ENCODE peak calls at places on chromosomes 2 and 18, in seven cellular contexts. M is H1; D is RPMI8226; G is activated T-cell treated with anti-CD3 and anti-CD28 coated beads, Interleukin-2, amount 50 U/mL, for 72 hours; R is spleen; O is NB4; A is HEK293T. K is an unnamed sample.

GRCh38 chr2:189350515-189351209 is 90.6 kb upstream of the WDR75 start:
- DNase-seq in M (no peak), D (no peak), G (no peak), R (no peak), O (no peak), A (no peak), K (peak)

GRCh38 chr18:26456070-26456491 is 92.3 kb downstream of the KCTD1 start:
- DNase-seq in M (no peak), D (peak), G (no peak), R (no peak), O (no peak), A (no peak), K (no peak)

GRCh38 chr2:149050188-149050587 is 11.7 kb downstream of the LYPD6B start:
- DNase-seq in M (no peak), D (no peak), G (no peak), R (no peak), O (peak), A (no peak), K (peak)

GRCh38 chr2:151630372-151630771 is 103.9 kb downstream of the NEB start:
- DNase-seq in M (no peak), D (no peak), G (no peak), R (no peak), O (no peak), A (no peak), K (no peak)

GRCh38 chr18:41875094-41875780 is 79.8 kb upstream of the PIK3C3 start:
- DNase-seq in M (no peak), D (no peak), G (no peak), R (no peak), O (no peak), A (no peak), K (peak)

GRCh38 chr18:36428431-36429029 is 131.0 kb downstream of the FHOD3 start:
- DNase-seq in M (no peak), D (no peak), G (no peak), R (no peak), O (no peak), A (no peak), K (no peak)

GRCh38 chr2:192148620-192149321 is 46.0 kb downstream of the TMEFF2 start:
- DNase-seq in M (no peak), D (no peak), G (no peak), R (no peak), O (no peak), A (no peak), K (peak)

GRCh38 chr2:137435176-137435575 is 529.1 kb upstream of the HNMT start:
- DNase-seq in M (no peak), D (no peak), G (no peak), R (no peak), O (no peak), A (no peak), K (peak)

GRCh38 chr18:24402209-24402785 is 4.7 kb upstream of the OSBPL1A start:
- DNase-seq in M (peak), D (no peak), G (peak), R (no peak), O (peak), A (no peak), K (no peak)

GRCh38 chr2:23384551-23385349 is at the start of gene KLHL29:
- DNase-seq in M (peak), D (peak), G (peak), R (peak), O (no peak), A (peak), K (peak)

GRCh38 chr2:80706951-80707350 is 402.4 kb upstream of the LRRTM1 start:
- DNase-seq in M (no peak), D (no peak), G (no peak), R (no peak), O (no peak), A (no peak), K (peak)

GRCh38 chr2:241892299-241893137 is 23.0 kb downstream of the RTP5 start:
- DNase-seq in M (no peak), D (no peak), G (no peak), R (peak), O (no peak), A (no peak), K (no peak)

GRCh38 chr2:43465234-43465633 is 130.6 kb downstream of the THADA start:
- DNase-seq in M (no peak), D (no peak), G (no peak), R (no peak), O (no peak), A (no peak), K (no peak)

GRCh38 chr18:36217348-36217747 is 30.1 kb downstream of the MOCOS start:
- DNase-seq in M (no peak), D (no peak), G (no peak), R (no peak), O (no peak), A (no peak), K (no peak)

GRCh38 chr18:72799106-72799505 is 68.7 kb downstream of the NETO1 start:
- DNase-seq in M (no peak), D (no peak), G (no peak), R (no peak), O (no peak), A (no peak), K (peak)